ENCODE peak calls at places on chromosomes 4 and X, in four cellular contexts. F is A549, S is K562, U is IMR-90. D is an unnamed sample.
A peak's percentile ranks its signal among the peaks of the same experiment; 100 is the strongest.

GRCh38 chr4:52658671-52659015 is 458 bp downstream of the USP46 start:
- DNase-seq in U (no peak), F (no peak), S (peak; percentile 23), D (no peak)

GRCh38 chr4:79827283-79827682 is 245.7 kb downstream of the ANTXR2 start:
- DNase-seq in S (no peak), U (no peak), F (no peak), D (no peak)

GRCh38 chr4:56613101-56613862 is 67.8 kb downstream of the HOPX start:
- DNase-seq in F (peak; percentile 5), U (peak; percentile 91), S (no peak), D (peak; percentile 5)

GRCh38 chr4:3311489-3312171 is 18.8 kb downstream of the RGS12 start:
- DNase-seq in U (peak; percentile 4), F (no peak), S (no peak), D (no peak)

GRCh38 chr4:183872531-183872930 is 32.6 kb upstream of the STOX2 start:
- DNase-seq in U (peak; percentile 16), S (no peak), F (no peak), D (no peak)

GRCh38 chrX:19571708-19572107 is 56.4 kb upstream of the MAP3K15 start:
- DNase-seq in S (no peak), F (no peak), U (no peak), D (no peak)

GRCh38 chr4:180314972-180315371 is 1928.2 kb upstream of the TENM3 start:
- DNase-seq in S (no peak), F (no peak), U (no peak), D (no peak)

GRCh38 chrX:35809816-35810215 is 11.7 kb downstream of the MAGEB16 start:
- DNase-seq in U (no peak), F (no peak), S (no peak), D (no peak)

GRCh38 chr4:152328595-152328994 is 207.3 kb downstream of the FBXW7 start:
- DNase-seq in S (no peak), F (peak; percentile 55), U (no peak), D (no peak)

GRCh38 chr4:147362868-147363440 is 117.9 kb upstream of the EDNRA start:
- DNase-seq in S (no peak), F (no peak), U (peak; percentile 77), D (no peak)

GRCh38 chr4:81214518-81215218 is 354 bp downstream of the PRKG2 start:
- DNase-seq in F (peak; percentile 6), U (peak; percentile 25), S (no peak), D (no peak)

DNA sequence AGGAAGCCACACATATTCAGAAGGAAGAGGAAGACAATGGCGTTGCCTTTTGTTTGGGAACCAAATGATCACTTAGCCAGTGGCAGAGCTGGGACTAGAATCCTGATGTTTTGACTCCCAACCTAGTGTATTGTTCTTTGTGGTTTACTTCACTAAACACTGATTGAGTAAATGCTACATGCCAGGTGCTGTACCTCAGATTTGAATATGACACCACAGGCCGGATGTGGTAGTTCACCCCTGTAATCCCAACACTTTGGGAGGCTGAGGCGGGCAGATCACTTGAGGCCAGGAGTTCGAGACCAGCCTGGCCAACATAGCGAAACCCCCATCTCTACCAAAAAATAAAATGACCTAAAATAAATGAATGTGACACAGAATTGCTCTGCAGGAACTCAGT is 8.4 kb downstream of the NDUFA1 start:
- DNase-seq in U (no peak), F (no peak), S (no peak), D (no peak)
- TF ChIP-seq MAZ in U (no peak), F (no peak), S (no peak), D (no peak)

GRCh38 chr4:17567267-17567666 is 9.7 kb upstream of the LAP3 start:
- DNase-seq in S (no peak), F (no peak), U (no peak), D (no peak)
- TF ChIP-seq MAZ in S (no peak), F (no peak), U (no peak), D (no peak)

GRCh38 chr4:122453384-122454000 is 3.0 kb downstream of the IL2 start:
- DNase-seq in S (no peak), U (no peak), F (no peak), D (no peak)

GRCh38 chr4:122456228-122457106 is at the start of gene IL2:
- DNase-seq in U (no peak), F (no peak), S (no peak), D (no peak)

GRCh38 chr4:122450847-122451246 is 5.7 kb downstream of the IL2 start:
- DNase-seq in F (peak; percentile 41), U (peak; percentile 10), S (peak; percentile 34), D (peak; percentile 1)
- TF ChIP-seq MAZ in F (no peak), U (no peak), S (no peak), D (no peak)

GRCh38 chr4:157043131-157043530 is 32.8 kb upstream of the GLRB start:
- DNase-seq in S (no peak), U (peak; percentile 51), F (peak; percentile 16), D (peak; percentile 2)
- TF ChIP-seq MAZ in S (no peak), U (no peak), F (no peak), D (no peak)

GRCh38 chrX:1397441-1397840 is 5.5 kb upstream of the SLC25A6 start:
- DNase-seq in U (no peak), F (no peak), S (no peak), D (no peak)

GRCh38 chrX:1397001-1397400 is 5.1 kb upstream of the SLC25A6 start:
- DNase-seq in F (no peak), U (no peak), S (no peak), D (no peak)

GRCh38 chrX:1400049-1400448 is 8.1 kb upstream of the SLC25A6 start:
- DNase-seq in F (no peak), S (no peak), U (no peak), D (no peak)

GRCh38 chrX:1400731-1401471 is 9.0 kb upstream of the SLC25A6 start:
- DNase-seq in S (peak; percentile 57), U (no peak), F (no peak), D (peak; percentile 83)

GRCh38 chrX:1398431-1399340 is 6.8 kb upstream of the SLC25A6 start:
- DNase-seq in F (no peak), U (peak; percentile 16), S (no peak), D (no peak)
- TF ChIP-seq MAZ in F (no peak), U (no peak), S (no peak), D (no peak)

GRCh38 chrX:126985027-126985426 is 165.5 kb downstream of the PRR32 start:
- DNase-seq in F (no peak), U (no peak), S (no peak), D (no peak)
- TF ChIP-seq MAZ in F (no peak), U (no peak), S (no peak), D (no peak)

GRCh38 chr4:74223098-74223497 is 65.2 kb downstream of the MTHFD2L start:
- DNase-seq in F (no peak), U (no peak), S (no peak), D (no peak)

GRCh38 chr4:74230902-74231499 is 73.1 kb downstream of the MTHFD2L start:
- DNase-seq in S (no peak), F (peak; percentile 74), U (peak; percentile 56), D (no peak)

GRCh38 chr4:74223801-74224200 is 65.9 kb downstream of the MTHFD2L start:
- DNase-seq in F (no peak), U (peak; percentile 59), S (no peak), D (no peak)

GRCh38 chr4:74228691-74229640 is 71.0 kb downstream of the MTHFD2L start:
- DNase-seq in S (peak; percentile 87), F (peak; percentile 77), U (peak; percentile 67), D (peak; percentile 58)
- TF ChIP-seq MAZ in S (no peak), F (no peak), U (no peak), D (no peak)

D was measured in HepG2.